ENCODE peak calls at places on chromosomes 7 and 10, in five cellular contexts. One of them, this sample, is unnamed.

GRCh38 chr10:24822557-24822956 is 98.9 kb upstream of the ARHGAP21 start:
- DNase-seq in fibroblast of lung: no peak
- DNase-seq in mammary epithelial cell: no peak
- DNase-seq in SK-N-SH: no peak
- DNase-seq in hepatocyte: no peak
- DNase-seq in this sample: no peak

GRCh38 chr7:23373151-23374004 is 74.2 kb downstream of the MALSU1 start:
- DNase-seq in SK-N-SH: no peak
- DNase-seq in hepatocyte: no peak
- DNase-seq in mammary epithelial cell: peak; percentile 52
- DNase-seq in fibroblast of lung: peak; percentile 37
- DNase-seq in this sample: peak; percentile 80

GRCh38 chr7:65448824-65449504 is 75.3 kb downstream of the ZNF92 start:
- DNase-seq in fibroblast of lung: peak; percentile 15
- DNase-seq in hepatocyte: no peak
- DNase-seq in SK-N-SH: no peak
- DNase-seq in mammary epithelial cell: peak; percentile 93
- DNase-seq in this sample: no peak

GRCh38 chr7:107446531-107446930 is 23.3 kb upstream of the GPR22 start:
- DNase-seq in fibroblast of lung: peak; percentile 46
- DNase-seq in mammary epithelial cell: peak; percentile 80
- DNase-seq in SK-N-SH: no peak
- DNase-seq in hepatocyte: no peak
- DNase-seq in this sample: no peak

GRCh38 chr7:141466151-141466904 is 84.9 kb upstream of the AGK start:
- DNase-seq in SK-N-SH: no peak
- DNase-seq in mammary epithelial cell: no peak
- DNase-seq in fibroblast of lung: peak; percentile 18
- DNase-seq in hepatocyte: no peak
- DNase-seq in this sample: no peak

GRCh38 chr7:76262683-76263402 is 39.6 kb upstream of the HSPB1 start:
- DNase-seq in fibroblast of lung: peak; percentile 63
- DNase-seq in hepatocyte: peak; percentile 78
- DNase-seq in mammary epithelial cell: peak; percentile 48
- DNase-seq in SK-N-SH: peak; percentile 88
- DNase-seq in this sample: peak; percentile 81

GRCh38 chr10:5861269-5862031 is 28.2 kb downstream of the ANKRD16 start:
- DNase-seq in mammary epithelial cell: peak; percentile 83
- DNase-seq in hepatocyte: peak; percentile 48
- DNase-seq in fibroblast of lung: peak; percentile 79
- DNase-seq in SK-N-SH: no peak
- DNase-seq in this sample: no peak

GRCh38 chr10:100469756-100470155 is 6.9 kb downstream of the WNT8B start:
- DNase-seq in hepatocyte: no peak
- DNase-seq in fibroblast of lung: no peak
- DNase-seq in SK-N-SH: no peak
- DNase-seq in mammary epithelial cell: no peak
- DNase-seq in this sample: no peak

GRCh38 chr7:64775289-64775688 is 18.9 kb upstream of the ZNF138 start:
- DNase-seq in fibroblast of lung: no peak
- DNase-seq in hepatocyte: no peak
- DNase-seq in SK-N-SH: no peak
- DNase-seq in mammary epithelial cell: no peak
- DNase-seq in this sample: no peak

GRCh38 chr7:3560495-3560894 is 259.4 kb downstream of the SDK1 start:
- DNase-seq in hepatocyte: no peak
- DNase-seq in fibroblast of lung: no peak
- DNase-seq in SK-N-SH: no peak
- DNase-seq in mammary epithelial cell: no peak
- DNase-seq in this sample: no peak

GRCh38 chr7:114081606-114082425 is 163.0 kb upstream of the PPP1R3A start:
- DNase-seq in hepatocyte: peak; percentile 54
- DNase-seq in fibroblast of lung: peak; percentile 89
- DNase-seq in mammary epithelial cell: peak; percentile 36
- DNase-seq in SK-N-SH: peak; percentile 64
- DNase-seq in this sample: peak; percentile 57

GRCh38 chr7:102890292-102890970 is 22.4 kb upstream of the LRRC17 start:
- DNase-seq in fibroblast of lung: peak; percentile 96
- DNase-seq in SK-N-SH: no peak
- DNase-seq in mammary epithelial cell: no peak
- DNase-seq in hepatocyte: peak; percentile 35
- DNase-seq in this sample: no peak

GRCh38 chr7:39379416-39379815 is 186.8 kb upstream of the YAE1 start:
- DNase-seq in hepatocyte: no peak
- DNase-seq in mammary epithelial cell: no peak
- DNase-seq in fibroblast of lung: no peak
- DNase-seq in SK-N-SH: no peak
- DNase-seq in this sample: no peak

GRCh38 chr7:35722054-35722849 is 27.3 kb upstream of the HERPUD2 start:
- DNase-seq in fibroblast of lung: no peak
- DNase-seq in hepatocyte: no peak
- DNase-seq in SK-N-SH: no peak
- DNase-seq in mammary epithelial cell: no peak
- DNase-seq in this sample: no peak

GRCh38 chr7:148711191-148712102 is 12.7 kb downstream of the CUL1 start:
- DNase-seq in fibroblast of lung: no peak
- DNase-seq in hepatocyte: no peak
- DNase-seq in mammary epithelial cell: no peak
- DNase-seq in SK-N-SH: no peak
- DNase-seq in this sample: peak; percentile 47

GRCh38 chr7:10940748-10941358 is 32.8 kb upstream of the PHF14 start:
- DNase-seq in fibroblast of lung: no peak
- DNase-seq in hepatocyte: peak; percentile 20
- DNase-seq in mammary epithelial cell: peak; percentile 9
- DNase-seq in SK-N-SH: peak; percentile 48
- DNase-seq in this sample: peak; percentile 51

GRCh38 chr7:109844362-109844761 is 1246.6 kb upstream of the LRRN3 start:
- DNase-seq in hepatocyte: peak; percentile 20
- DNase-seq in fibroblast of lung: peak; percentile 34
- DNase-seq in SK-N-SH: peak; percentile 32
- DNase-seq in mammary epithelial cell: no peak
- DNase-seq in this sample: no peak

GRCh38 chr7:136953386-136953785 is 84.9 kb downstream of the CHRM2 start:
- DNase-seq in mammary epithelial cell: no peak
- DNase-seq in hepatocyte: no peak
- DNase-seq in SK-N-SH: no peak
- DNase-seq in fibroblast of lung: peak; percentile 42
- DNase-seq in this sample: no peak
- H3K27ac ChIP-seq in mammary epithelial cell: no peak overlapping the region
- H3K27ac ChIP-seq in hepatocyte: no peak overlapping the region
- H3K27ac ChIP-seq in SK-N-SH: no peak overlapping the region
- H3K27ac ChIP-seq in fibroblast of lung: peak overlapping the region; percentile 37
- H3K27ac ChIP-seq in this sample: no peak overlapping the region

GRCh38 chr10:68406111-68406814 is 814 bp downstream of the RUFY2 start:
- DNase-seq in mammary epithelial cell: peak; percentile 55
- DNase-seq in hepatocyte: peak; percentile 81
- DNase-seq in SK-N-SH: peak; percentile 84
- DNase-seq in fibroblast of lung: peak; percentile 50
- DNase-seq in this sample: peak; percentile 88
- H2AFZ ChIP-seq in mammary epithelial cell: peak overlapping the region; percentile 99
- H2AFZ ChIP-seq in hepatocyte: peak overlapping the region; percentile 99
- H2AFZ ChIP-seq in SK-N-SH: peak overlapping the region; percentile 42
- H2AFZ ChIP-seq in fibroblast of lung: peak overlapping the region; percentile 26
- H2AFZ ChIP-seq in this sample: peak overlapping the region; percentile 92

GRCh38 chr10:79331226-79331625 is 16.0 kb upstream of the PPIF start:
- DNase-seq in mammary epithelial cell: peak; percentile 79
- DNase-seq in hepatocyte: no peak
- DNase-seq in fibroblast of lung: no peak
- DNase-seq in SK-N-SH: no peak
- DNase-seq in this sample: no peak

GRCh38 chr10:79333513-79333912 is 13.8 kb upstream of the PPIF start:
- DNase-seq in hepatocyte: no peak
- DNase-seq in mammary epithelial cell: peak; percentile 82
- DNase-seq in SK-N-SH: no peak
- DNase-seq in fibroblast of lung: no peak
- DNase-seq in this sample: no peak

GRCh38 chr10:79329529-79329928 is 17.7 kb upstream of the PPIF start:
- DNase-seq in mammary epithelial cell: peak; percentile 63
- DNase-seq in hepatocyte: no peak
- DNase-seq in fibroblast of lung: no peak
- DNase-seq in SK-N-SH: no peak
- DNase-seq in this sample: no peak

GRCh38 chr10:79328737-79329504 is 18.3 kb upstream of the PPIF start:
- DNase-seq in SK-N-SH: no peak
- DNase-seq in hepatocyte: peak; percentile 65
- DNase-seq in mammary epithelial cell: peak; percentile 92
- DNase-seq in fibroblast of lung: no peak
- DNase-seq in this sample: no peak

DNA sequence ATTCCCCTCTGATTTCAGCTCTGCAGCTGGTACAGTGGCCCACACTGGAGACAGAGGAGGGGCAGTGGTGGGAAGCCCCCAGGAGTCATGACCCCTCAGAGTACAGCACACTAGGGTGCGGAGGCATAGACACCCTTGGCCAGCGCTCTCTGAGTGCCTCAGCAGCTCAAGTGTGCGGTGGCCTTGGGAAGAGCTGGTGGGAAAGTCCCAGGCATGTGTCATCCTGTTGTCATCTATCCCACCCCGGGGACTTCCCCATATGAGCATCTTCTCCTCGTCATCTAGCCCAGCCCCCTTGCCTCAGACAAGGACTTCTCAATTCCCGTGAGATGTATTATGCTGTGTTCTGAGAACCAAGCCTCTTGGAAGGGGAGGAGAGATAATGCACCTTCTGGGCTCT is 15.6 kb upstream of the PPIF start:
- DNase-seq in fibroblast of lung: no peak
- DNase-seq in hepatocyte: no peak
- DNase-seq in mammary epithelial cell: peak; percentile 93
- DNase-seq in SK-N-SH: no peak
- DNase-seq in this sample: no peak
- H3K27ac ChIP-seq in fibroblast of lung: no peak overlapping the region
- H3K27ac ChIP-seq in hepatocyte: no peak overlapping the region
- H3K27ac ChIP-seq in mammary epithelial cell: peak overlapping the region; percentile 87
- H3K27ac ChIP-seq in SK-N-SH: peak overlapping the region; percentile 70
- H3K27ac ChIP-seq in this sample: no peak overlapping the region

GRCh38 chr7:47606176-47606575 is 24.3 kb upstream of the TNS3 start:
- DNase-seq in SK-N-SH: no peak
- DNase-seq in hepatocyte: no peak
- DNase-seq in mammary epithelial cell: no peak
- DNase-seq in fibroblast of lung: no peak
- DNase-seq in this sample: no peak
- H2AFZ ChIP-seq in SK-N-SH: no peak overlapping the region
- H2AFZ ChIP-seq in hepatocyte: no peak overlapping the region
- H2AFZ ChIP-seq in mammary epithelial cell: no peak overlapping the region
- H2AFZ ChIP-seq in fibroblast of lung: no peak overlapping the region
- H2AFZ ChIP-seq in this sample: no peak overlapping the region